ENCODE peak calls at places on chromosomes 7 and 10, in six cellular contexts. S is adrenal gland, P is germinal center, Q is GM10248, D is foreskin fibroblast, X is lower leg skin. K is an unnamed sample.

GRCh38 chr7:122305475-122306319 is 1.1 kb upstream of the FEZF1 start:
- DNase-seq in P (no peak), Q (no peak), D (no peak), S (no peak), X (no peak), K (no peak)

GRCh38 chr10:98374176-98374969 is 40.6 kb downstream of the PYROXD2 start:
- DNase-seq in S (no peak), Q (no peak), D (peak; percentile 69), X (peak; percentile 23), P (no peak), K (no peak)

GRCh38 chr10:124892031-124892430 is 49.9 kb upstream of the ZRANB1 start:
- DNase-seq in X (peak; percentile 20), P (no peak), Q (no peak), S (no peak), D (no peak), K (no peak)

GRCh38 chr10:70481831-70482530 is 3.4 kb downstream of the PALD1 start:
- DNase-seq in S (peak; percentile 37), D (no peak), P (no peak), X (peak; percentile 92), Q (no peak), K (no peak)

GRCh38 chr7:112571852-112572607 is 91.2 kb downstream of the LSMEM1 start:
- DNase-seq in D (no peak), Q (no peak), S (no peak), P (no peak), X (no peak), K (no peak)

GRCh38 chr10:124573726-124574455 is 112.3 kb downstream of the LHPP start:
- DNase-seq in D (no peak), P (no peak), S (no peak), X (no peak), Q (no peak), K (no peak)

GRCh38 chr10:124685251-124685650 is 58.9 kb downstream of the FAM53B start:
- DNase-seq in S (no peak), Q (no peak), X (no peak), D (no peak), P (no peak), K (no peak)

GRCh38 chr10:13614530-13615332 is 28.0 kb downstream of the PRPF18 start:
- DNase-seq in P (no peak), D (peak; percentile 34), Q (no peak), X (no peak), S (no peak), K (no peak)

GRCh38 chr10:9238041-9238440 is 1183.6 kb downstream of the GATA3 start:
- DNase-seq in D (no peak), X (no peak), S (no peak), P (no peak), Q (no peak), K (no peak)

GRCh38 chr7:45075871-45076796 is 12.6 kb downstream of the NACAD start:
- DNase-seq in D (no peak), S (no peak), X (no peak), P (no peak), Q (peak; percentile 15), K (no peak)

GRCh38 chr7:142436601-142437000 is 178.7 kb upstream of the PRSS58 start:
- DNase-seq in P (peak; percentile 6), Q (no peak), X (no peak), S (no peak), D (peak; percentile 29), K (no peak)

GRCh38 chr10:73911553-73912004 is 647 bp downstream of the PLAU start:
- DNase-seq in P (no peak), X (peak; percentile 88), D (no peak), S (peak; percentile 14), Q (no peak), K (no peak)

GRCh38 chr10:110615057-110615630 is 29.0 kb upstream of the RBM20 start:
- DNase-seq in P (no peak), Q (no peak), X (no peak), D (peak; percentile 5), S (no peak), K (no peak)

GRCh38 chr7:36487756-36488336 is 98.2 kb downstream of the ANLN start:
- DNase-seq in X (no peak), S (peak; percentile 13), D (peak; percentile 38), P (no peak), Q (peak; percentile 37), K (no peak)

GRCh38 chr7:129188372-129188891 is at the start of gene SMO:
- DNase-seq in D (no peak), S (peak; percentile 48), X (peak; percentile 89), P (peak; percentile 59), Q (peak; percentile 69), K (no peak)

GRCh38 chr10:28291881-28292297 is 11.0 kb downstream of the MPP7 start:
- DNase-seq in D (peak; percentile 53), P (no peak), X (no peak), S (peak; percentile 34), Q (no peak), K (no peak)

GRCh38 chr10:34575882-34576281 is 239.2 kb downstream of the PARD3 start:
- DNase-seq in S (no peak), D (peak; percentile 68), P (no peak), Q (no peak), X (no peak), K (no peak)

GRCh38 chr7:129122751-129123516 is 21.6 kb upstream of the TSPAN33 start:
- DNase-seq in P (no peak), S (no peak), D (no peak), Q (peak; percentile 73), X (no peak), K (no peak)

GRCh38 chr7:87171282-87171934 is 19.2 kb downstream of the DMTF1 start:
- DNase-seq in Q (no peak), P (no peak), D (no peak), S (no peak), X (no peak), K (no peak)

GRCh38 chr7:2651336-2651735 is 19.6 kb downstream of the TTYH3 start:
- DNase-seq in P (no peak), S (no peak), Q (no peak), X (no peak), D (no peak), K (no peak)

GRCh38 chr7:27339478-27339877 is 96.9 kb downstream of the EVX1 start:
- DNase-seq in X (no peak), Q (no peak), P (no peak), S (no peak), D (no peak), K (no peak)

GRCh38 chr7:98240961-98241673 is 10.9 kb downstream of the TECPR1 start:
- DNase-seq in Q (peak; percentile 76), P (peak; percentile 57), X (no peak), S (peak; percentile 37), D (peak; percentile 19), K (no peak)

GRCh38 chr7:108072739-108073138 is 57.4 kb downstream of the LAMB4 start:
- DNase-seq in X (no peak), P (no peak), D (no peak), Q (no peak), S (no peak), K (no peak)

GRCh38 chr7:22193361-22194016 is 163.5 kb downstream of the RAPGEF5 start:
- DNase-seq in Q (no peak), D (peak; percentile 21), S (peak; percentile 30), P (no peak), X (no peak), K (no peak)

GRCh38 chr7:87231243-87231642 is 11.7 kb upstream of the TMEM243 start:
- DNase-seq in D (no peak), Q (no peak), X (no peak), P (no peak), S (no peak), K (no peak)

GRCh38 chr7:76191783-76192240 is 9.9 kb upstream of the SRRM3 start:
- DNase-seq in D (peak; percentile 14), Q (no peak), X (no peak), P (no peak), S (no peak), K (no peak)

GRCh38 chr7:42964849-42965805 is 33.0 kb downstream of the MRPL32 start:
- DNase-seq in D (no peak), S (peak; percentile 23), P (no peak), Q (no peak), X (no peak), K (no peak)

GRCh38 chr10:79148452-79149344 is 79.9 kb downstream of the ZMIZ1 start:
- DNase-seq in S (peak; percentile 84), X (peak; percentile 94), D (peak; percentile 62), Q (no peak), P (no peak), K (no peak)

GRCh38 chr7:112121290-112121689 is 84.9 kb downstream of the DOCK4 start:
- DNase-seq in Q (no peak), X (no peak), S (no peak), D (no peak), P (no peak), K (no peak)

GRCh38 chr7:34823650-34824258 is 165.7 kb downstream of the NPSR1 start:
- DNase-seq in Q (peak; percentile 58), S (peak; percentile 63), D (peak; percentile 20), X (peak; percentile 83), P (peak; percentile 15), K (no peak)

GRCh38 chr10:62330213-62330612 is 44.0 kb upstream of the ZNF365 start:
- DNase-seq in D (no peak), P (no peak), S (no peak), Q (no peak), X (no peak), K (no peak)

GRCh38 chr7:99030145-99030856 is 113.6 kb downstream of the SMURF1 start:
- DNase-seq in Q (no peak), X (peak; percentile 49), D (no peak), S (no peak), P (no peak), K (no peak)

GRCh38 chr7:158004123-158004490 is 583.5 kb downstream of the PTPRN2 start:
- DNase-seq in D (no peak), S (no peak), P (no peak), Q (no peak), X (no peak), K (no peak)

GRCh38 chr10:29948971-29949370 is 110.4 kb downstream of the JCAD start:
- DNase-seq in P (no peak), Q (no peak), X (peak; percentile 72), D (no peak), S (no peak), K (no peak)

GRCh38 chr7:130426541-130426940 is 14.3 kb downstream of the CEP41 start:
- DNase-seq in D (no peak), S (no peak), Q (no peak), X (no peak), P (no peak), K (no peak)

GRCh38 chr7:91047636-91048035 is 216.6 kb upstream of the FZD1 start:
- DNase-seq in X (no peak), S (no peak), P (no peak), D (no peak), Q (no peak), K (no peak)

GRCh38 chr10:107971973-107972372 is 807.5 kb upstream of the SORCS1 start:
- DNase-seq in P (no peak), X (no peak), D (peak; percentile 86), Q (no peak), S (no peak), K (no peak)

GRCh38 chr7:151142686-151143040 is 24.8 kb downstream of the GBX1 start:
- DNase-seq in P (no peak), X (no peak), S (no peak), Q (no peak), D (no peak), K (no peak)